ENCODE peak calls at places on chromosomes 13 and 19, in nine cellular contexts. E is DND-41; Z is naive thymus-derived CD4-positive, alpha-beta T cell; I is heart left ventricle; D is BJ; Y is tibial artery; O is LNCaP clone FGC; F is PC-3; G is heart right ventricle. Q is an unnamed sample.

GRCh38 chr13:52454459-52454824 is 836 bp upstream of the CKAP2 start:
- DNase-seq in E (peak; percentile 36), Z (peak; percentile 47), I (no peak), D (no peak), Y (no peak), O (no peak), F (peak; percentile 11), G (no peak), Q (no peak)

GRCh38 chr13:26112843-26113242 is 61.0 kb upstream of the SHISA2 start:
- DNase-seq in E (no peak), Z (no peak), I (no peak), D (no peak), Y (no peak), O (no peak), F (peak; percentile 37), G (no peak), Q (no peak)

GRCh38 chr19:41870401-41870873 is 6.6 kb upstream of the CD79A start:
- DNase-seq in E (peak; percentile 26), Z (no peak), I (no peak), D (no peak), Y (no peak), O (no peak), F (peak; percentile 40), G (no peak), Q (no peak)

GRCh38 chr13:36190771-36191170 is 23.6 kb downstream of the SOHLH2 start:
- DNase-seq in E (no peak), Z (no peak), I (no peak), D (no peak), Y (no peak), O (no peak), F (no peak), G (no peak), Q (no peak)

GRCh38 chr19:19463348-19464117 is 51.8 kb downstream of the TSSK6 start:
- DNase-seq in E (no peak), Z (no peak), I (no peak), D (no peak), Y (peak; percentile 67), O (no peak), F (no peak), G (no peak), Q (no peak)

GRCh38 chr13:68368922-68369321 is 1138.8 kb upstream of the PCDH9 start:
- DNase-seq in E (no peak), Z (no peak), I (no peak), D (no peak), Y (no peak), O (no peak), F (peak; percentile 18), G (no peak), Q (no peak)

GRCh38 chr13:27339299-27339698 is 68.7 kb downstream of the RASL11A start:
- DNase-seq in E (peak; percentile 24), Z (no peak), I (no peak), D (no peak), Y (no peak), O (no peak), F (peak; percentile 71), G (no peak), Q (no peak)

GRCh38 chr19:23957660-23958281 is 43.1 kb downstream of the ZNF726 start:
- DNase-seq in E (no peak), Z (no peak), I (no peak), D (peak; percentile 86), Y (no peak), O (peak; percentile 6), F (peak; percentile 94), G (no peak), Q (peak; percentile 14)

DNA sequence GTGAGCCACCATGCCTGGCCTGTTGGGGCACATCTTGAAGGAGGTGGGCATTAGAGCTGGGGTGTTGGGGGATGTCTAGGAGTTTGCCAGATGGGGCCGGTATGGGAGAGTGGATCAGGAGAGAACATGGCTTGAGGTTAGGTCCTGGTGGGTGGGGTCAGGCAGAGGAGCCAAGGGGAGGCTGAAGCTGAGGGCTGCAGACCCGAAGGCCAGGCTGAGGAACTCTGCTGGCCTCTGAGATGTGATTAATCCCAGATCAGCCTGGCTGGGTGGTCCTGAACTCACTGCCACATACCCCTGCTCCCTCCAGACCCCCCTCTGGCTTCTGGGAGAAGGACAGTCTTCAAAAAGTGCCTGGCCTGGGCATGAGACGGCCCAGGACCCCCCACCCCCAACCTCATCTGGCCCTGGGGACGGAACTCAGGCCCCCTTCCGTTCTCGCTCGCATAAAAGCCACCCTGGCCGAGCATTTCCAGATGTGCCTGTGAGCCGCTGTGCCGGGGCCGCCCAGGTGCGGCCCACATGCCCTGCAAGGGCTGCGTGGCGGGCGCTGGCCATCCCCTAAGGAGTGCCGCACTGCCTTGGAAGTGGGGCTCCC is 2.7 kb downstream of the FSTL3 start:
- DNase-seq in E (no peak), Z (no peak), I (no peak), D (no peak), Y (peak; percentile 19), O (no peak), F (no peak), G (no peak), Q (no peak)
- H3K4me3 ChIP-seq in E (no peak overlapping the region), Z (peak overlapping the region; percentile 54), I (peak overlapping the region; percentile 86), D (peak overlapping the region; percentile 58), Y (peak overlapping the region; percentile 83), O (peak overlapping the region; percentile 59), F (peak overlapping the region; percentile 70), G (peak overlapping the region; percentile 61), Q (peak overlapping the region; percentile 64)

GRCh38 chr19:8811315-8812172 is 20.6 kb downstream of the ZNF558 start:
- DNase-seq in E (no peak), Z (no peak), I (no peak), D (no peak), Y (no peak), O (no peak), F (peak; percentile 10), G (no peak), Q (no peak)
- H3K4me3 ChIP-seq in E (no peak overlapping the region), Z (no peak overlapping the region), I (no peak overlapping the region), D (no peak overlapping the region), Y (no peak overlapping the region), O (no peak overlapping the region), F (peak overlapping the region; percentile 19), G (no peak overlapping the region), Q (no peak overlapping the region)

GRCh38 chr19:8423821-8424223 is 10.7 kb downstream of the MARCHF2 start:
- DNase-seq in E (no peak), Z (no peak), I (peak; percentile 93), D (peak; percentile 93), Y (peak; percentile 98), O (peak; percentile 65), F (peak; percentile 96), G (peak; percentile 91), Q (peak; percentile 65)
- H3K4me3 ChIP-seq in E (no peak overlapping the region), Z (no peak overlapping the region), I (peak overlapping the region; percentile 33), D (no peak overlapping the region), Y (peak overlapping the region; percentile 6), O (no peak overlapping the region), F (peak overlapping the region; percentile 49), G (peak overlapping the region; percentile 25), Q (no peak overlapping the region)

GRCh38 chr13:91311491-91311890 is 36.0 kb upstream of the MIR17HG start:
- DNase-seq in E (no peak), Z (no peak), I (no peak), D (no peak), Y (no peak), O (no peak), F (no peak), G (no peak), Q (no peak)

GRCh38 chr13:91305652-91306051 is 41.8 kb upstream of the MIR17HG start:
- DNase-seq in E (no peak), Z (no peak), I (no peak), D (no peak), Y (no peak), O (no peak), F (no peak), G (no peak), Q (no peak)

GRCh38 chr13:91307887-91308286 is 39.6 kb upstream of the MIR17HG start:
- DNase-seq in E (no peak), Z (no peak), I (no peak), D (no peak), Y (no peak), O (no peak), F (no peak), G (no peak), Q (no peak)

GRCh38 chr13:91304740-91305139 is 42.7 kb upstream of the MIR17HG start:
- DNase-seq in E (no peak), Z (no peak), I (no peak), D (no peak), Y (no peak), O (no peak), F (no peak), G (no peak), Q (no peak)

DNA sequence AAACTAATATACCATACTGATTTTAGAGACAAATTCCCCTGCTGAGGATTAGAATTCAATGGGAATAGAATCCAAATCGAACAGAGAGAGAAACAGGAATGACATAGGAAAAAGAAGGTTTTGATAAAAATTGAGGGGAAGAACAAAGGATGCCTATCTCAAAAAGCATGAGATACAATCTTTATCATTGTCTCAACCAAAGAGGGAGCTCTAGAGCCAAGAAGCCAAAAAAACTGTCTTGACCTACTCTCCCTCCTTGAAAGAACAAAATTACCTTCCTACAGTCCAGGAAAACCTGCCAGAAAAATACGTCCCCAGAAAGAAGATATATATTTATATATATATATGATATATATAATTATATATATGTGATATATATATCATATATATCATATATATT is 39.2 kb upstream of the MIR17HG start:
- DNase-seq in E (no peak), Z (no peak), I (no peak), D (no peak), Y (no peak), O (no peak), F (peak; percentile 3), G (no peak), Q (no peak)
- H3K4me3 ChIP-seq in E (no peak overlapping the region), Z (no peak overlapping the region), I (no peak overlapping the region), D (no peak overlapping the region), Y (no peak overlapping the region), O (no peak overlapping the region), F (no peak overlapping the region), G (no peak overlapping the region), Q (no peak overlapping the region)

DNA sequence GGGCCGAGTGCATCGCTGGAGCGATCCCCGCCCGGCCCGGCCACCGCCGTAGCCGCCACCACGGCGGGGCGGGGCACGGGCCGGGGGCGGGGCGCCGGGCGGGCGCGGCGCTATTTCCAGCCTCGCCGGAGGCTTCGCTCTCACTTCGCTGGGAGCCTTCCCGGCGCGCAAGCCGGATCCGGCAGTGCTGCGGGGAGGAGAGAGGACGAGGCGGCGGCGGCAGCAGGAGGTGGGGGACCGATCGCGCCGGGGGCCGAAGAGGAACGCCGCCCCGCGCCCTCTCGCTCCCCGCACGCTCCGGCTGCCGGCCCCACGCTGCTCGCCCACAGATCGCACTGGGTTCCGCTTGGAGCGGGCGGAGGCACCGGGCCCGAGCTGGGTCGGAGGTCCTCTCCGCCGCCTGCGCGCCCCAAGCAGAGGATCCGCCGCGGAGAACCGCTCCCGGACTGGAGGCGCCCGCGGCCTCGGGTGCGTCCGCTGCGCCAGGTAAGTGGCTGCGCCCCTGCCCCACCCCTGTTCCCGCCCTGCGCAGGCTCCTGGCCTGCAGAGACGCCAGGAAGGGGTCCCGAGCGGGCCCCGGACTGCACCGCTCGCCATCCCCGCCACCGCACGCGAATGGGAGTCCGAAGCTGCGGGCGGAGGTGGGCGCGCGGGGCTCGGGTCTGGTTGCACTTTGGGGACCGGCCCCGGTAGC is at the start of gene CHST8:
- DNase-seq in E (no peak), Z (no peak), I (peak; percentile 55), D (no peak), Y (no peak), O (no peak), F (no peak), G (peak; percentile 57), Q (no peak)
- H3K4me3 ChIP-seq in E (no peak within 1 kb of the TSS), Z (no peak within 1 kb of the TSS), I (peak within 1 kb of the TSS; percentile 64), D (peak within 1 kb of the TSS; percentile 27), Y (peak within 1 kb of the TSS; percentile 52), O (peak within 1 kb of the TSS; percentile 28), F (no peak within 1 kb of the TSS), G (peak within 1 kb of the TSS; percentile 53), Q (peak within 1 kb of the TSS; percentile 15)